ENCODE peak calls at places on chromosome 16, in ten cellular contexts. M, H, U, J, B, T, N, I, Q and P are unnamed samples.
A peak's percentile ranks its signal among the peaks of the same experiment; 100 is the strongest.

GRCh38 chr16:2955438-2955778 is 8.7 kb upstream of the KREMEN2 start:
- DNase-seq in M (no peak), H (no peak), U (no peak), J (no peak), B (no peak), T (no peak), N (no peak), I (no peak), Q (no peak), P (no peak)

GRCh38 chr16:72530434-72530833 is 358.5 kb upstream of the PMFBP1 start:
- DNase-seq in M (no peak), H (peak; percentile 46), U (no peak), J (peak; percentile 10), B (peak; percentile 81), T (no peak), N (no peak), I (no peak), Q (no peak), P (peak; percentile 85)

GRCh38 chr16:27787661-27788060 is 237.7 kb downstream of the KATNIP start:
- DNase-seq in M (no peak), H (no peak), U (no peak), J (no peak), B (no peak), T (no peak), N (no peak), I (no peak), Q (no peak), P (no peak)

GRCh38 chr16:80303691-80304090 is 237.1 kb upstream of the DYNLRB2 start:
- DNase-seq in M (no peak), H (no peak), U (no peak), J (no peak), B (no peak), T (no peak), N (no peak), I (no peak), Q (no peak), P (no peak)

GRCh38 chr16:1884155-1884760 is 12.3 kb upstream of the MEIOB start:
- DNase-seq in M (no peak), H (no peak), U (no peak), J (no peak), B (peak; percentile 64), T (no peak), N (no peak), I (no peak), Q (no peak), P (peak; percentile 68)

GRCh38 chr16:24178496-24178895 is 77.6 kb upstream of the CACNG3 start:
- DNase-seq in M (no peak), H (no peak), U (no peak), J (no peak), B (peak; percentile 0), T (peak; percentile 74), N (no peak), I (no peak), Q (peak; percentile 60), P (peak; percentile 30)

GRCh38 chr16:80167657-80168056 is 373.1 kb upstream of the DYNLRB2 start:
- DNase-seq in M (no peak), H (no peak), U (no peak), J (no peak), B (peak; percentile 88), T (no peak), N (no peak), I (no peak), Q (no peak), P (peak; percentile 60)

GRCh38 chr16:54361813-54362212 is 75.2 kb upstream of the IRX3 start:
- DNase-seq in M (no peak), H (no peak), U (no peak), J (no peak), B (no peak), T (peak; percentile 45), N (no peak), I (no peak), Q (no peak), P (no peak)

GRCh38 chr16:75044800-75045361 is 46.1 kb downstream of the ZNRF1 start:
- DNase-seq in M (peak; percentile 76), H (no peak), U (no peak), J (no peak), B (peak; percentile 20), T (no peak), N (peak; percentile 25), I (peak; percentile 54), Q (no peak), P (peak; percentile 71)

GRCh38 chr16:2749936-2750335 is 2.5 kb upstream of the SRRM2 start:
- DNase-seq in M (no peak), H (no peak), U (no peak), J (no peak), B (no peak), T (no peak), N (no peak), I (no peak), Q (no peak), P (no peak)

GRCh38 chr16:57268804-57269800 is 15.4 kb downstream of the PLLP start:
- DNase-seq in M (no peak), H (no peak), U (peak; percentile 95), J (no peak), B (no peak), T (no peak), N (no peak), I (no peak), Q (no peak), P (no peak)

GRCh38 chr16:53372942-53373871 is 61.1 kb upstream of the RBL2 start:
- DNase-seq in M (no peak), H (no peak), U (peak; percentile 85), J (peak; percentile 33), B (peak; percentile 73), T (no peak), N (no peak), I (no peak), Q (peak; percentile 79), P (peak; percentile 62)

GRCh38 chr16:69338557-69339288 is 641 bp downstream of the COG8 start:
- DNase-seq in M (peak; percentile 46), H (no peak), U (no peak), J (no peak), B (no peak), T (no peak), N (no peak), I (no peak), Q (no peak), P (no peak)

GRCh38 chr16:30476991-30477390 is 4.4 kb downstream of the ITGAL start:
- DNase-seq in M (no peak), H (no peak), U (no peak), J (no peak), B (no peak), T (no peak), N (no peak), I (no peak), Q (no peak), P (no peak)

GRCh38 chr16:30478766-30479478 is 6.4 kb downstream of the ITGAL start:
- DNase-seq in M (no peak), H (no peak), U (no peak), J (no peak), B (no peak), T (no peak), N (no peak), I (no peak), Q (no peak), P (no peak)

GRCh38 chr16:30484887-30485286 is 12.3 kb downstream of the ITGAL start:
- DNase-seq in M (no peak), H (no peak), U (no peak), J (no peak), B (no peak), T (no peak), N (no peak), I (no peak), Q (no peak), P (no peak)

GRCh38 chr16:30485818-30486436 is 13.4 kb downstream of the ITGAL start:
- DNase-seq in M (no peak), H (no peak), U (no peak), J (no peak), B (no peak), T (no peak), N (no peak), I (no peak), Q (no peak), P (no peak)

GRCh38 chr16:30482366-30482765 is 9.8 kb downstream of the ITGAL start:
- DNase-seq in M (no peak), H (no peak), U (no peak), J (no peak), B (no peak), T (no peak), N (no peak), I (no peak), Q (no peak), P (no peak)
- TF ChIP-seq CTCF in M (no peak), H (peak; percentile 31), U (no peak), J (no peak), B (peak; percentile 32), T (peak; percentile 7), N (no peak), I (no peak), Q (no peak), P (no peak)

GRCh38 chr16:19697756-19698318 is 20.2 kb downstream of the KNOP1 start:
- DNase-seq in M (no peak), H (no peak), U (peak; percentile 77), J (no peak), B (no peak), T (no peak), N (no peak), I (no peak), Q (no peak), P (no peak)

GRCh38 chr16:19696312-19696711 is 21.7 kb downstream of the KNOP1 start:
- DNase-seq in M (peak; percentile 87), H (peak; percentile 73), U (peak; percentile 86), J (no peak), B (peak; percentile 87), T (no peak), N (peak; percentile 74), I (peak; percentile 71), Q (no peak), P (peak; percentile 87)

GRCh38 chr16:19694989-19695388 is 23.0 kb downstream of the KNOP1 start:
- DNase-seq in M (no peak), H (no peak), U (no peak), J (no peak), B (no peak), T (no peak), N (no peak), I (no peak), Q (no peak), P (no peak)

GRCh38 chr16:19698480-19699465 is 19.3 kb downstream of the KNOP1 start:
- DNase-seq in M (no peak), H (no peak), U (no peak), J (no peak), B (peak; percentile 26), T (no peak), N (no peak), I (no peak), Q (no peak), P (peak; percentile 69)

GRCh38 chr16:19696961-19697360 is 21.1 kb downstream of the KNOP1 start:
- DNase-seq in M (no peak), H (no peak), U (no peak), J (no peak), B (no peak), T (no peak), N (no peak), I (no peak), Q (no peak), P (no peak)
- TF ChIP-seq CTCF in M (no peak), H (no peak), U (no peak), J (no peak), B (no peak), T (no peak), N (no peak), I (no peak), Q (no peak), P (no peak)

GRCh38 chr16:11402051-11402744 is 56.9 kb downstream of the RMI2 start:
- DNase-seq in M (no peak), H (no peak), U (no peak), J (no peak), B (no peak), T (no peak), N (no peak), I (no peak), Q (no peak), P (no peak)
- TF ChIP-seq CTCF in M (no peak), H (no peak), U (no peak), J (no peak), B (no peak), T (peak; percentile 6), N (no peak), I (no peak), Q (no peak), P (no peak)

GRCh38 chr16:76484020-76484419 is 206.8 kb downstream of the CNTNAP4 start:
- DNase-seq in M (no peak), H (no peak), U (no peak), J (no peak), B (no peak), T (no peak), N (no peak), I (no peak), Q (no peak), P (no peak)
- TF ChIP-seq CTCF in M (no peak), H (no peak), U (no peak), J (no peak), B (no peak), T (no peak), N (no peak), I (no peak), Q (no peak), P (no peak)